ENCODE peak calls at places on chromosomes 11 and 22, in four cellular contexts. G, K, H and M are unnamed samples.

GRCh38 chr11:101169944-101170343 is 40.3 kb upstream of the PGR start:
- DNase-seq in G (no peak), K (no peak), H (no peak), M (no peak)

GRCh38 chr11:95516786-95517185 is 272.8 kb downstream of the FAM76B start:
- DNase-seq in G (no peak), K (no peak), H (no peak), M (no peak)

GRCh38 chr11:123111465-123111864 is 49.5 kb upstream of the HSPA8 start:
- DNase-seq in G (no peak), K (no peak), H (peak), M (peak)

GRCh38 chr11:108565653-108566052 is 27.9 kb downstream of the EXPH5 start:
- DNase-seq in G (no peak), K (no peak), H (no peak), M (no peak)

GRCh38 chr11:92240946-92241345 is 16.3 kb downstream of the FAT3 start:
- DNase-seq in G (no peak), K (no peak), H (no peak), M (no peak)

GRCh38 chr11:15006139-15006759 is 34.1 kb upstream of the CALCA start:
- DNase-seq in G (no peak), K (peak), H (peak), M (peak)

GRCh38 chr22:18031670-18032454 is 7.5 kb upstream of the MICAL3 start:
- DNase-seq in G (no peak), K (no peak), H (no peak), M (no peak)

GRCh38 chr11:71397961-71398360 is 50.2 kb downstream of the DHCR7 start:
- DNase-seq in G (no peak), K (no peak), H (no peak), M (no peak)

GRCh38 chr11:64237484-64237951 is 3.1 kb downstream of the VEGFB start:
- DNase-seq in G (no peak), K (no peak), H (peak), M (no peak)

GRCh38 chr11:111846640-111847039 is 24.7 kb downstream of the ALG9 start:
- DNase-seq in G (no peak), K (no peak), H (no peak), M (no peak)

GRCh38 chr11:118009821-118010737 is 23.9 kb downstream of the IL10RA start:
- DNase-seq in G (peak), K (no peak), H (no peak), M (no peak)

GRCh38 chr11:111308140-111308539 is 9.8 kb downstream of the POU2AF3 start:
- DNase-seq in G (no peak), K (no peak), H (peak), M (no peak)

GRCh38 chr22:20663941-20664593 is 109.8 kb upstream of the SERPIND1 start:
- DNase-seq in G (peak), K (no peak), H (no peak), M (peak)

GRCh38 chr11:32069361-32070058 is 21.4 kb upstream of the RCN1 start:
- DNase-seq in G (no peak), K (no peak), H (no peak), M (no peak)

GRCh38 chr11:68569357-68569756 is 108.8 kb downstream of the PPP6R3 start:
- DNase-seq in G (no peak), K (peak), H (no peak), M (no peak)

GRCh38 chr11:9075441-9076000 is 15.9 kb downstream of the SCUBE2 start:
- DNase-seq in G (no peak), K (no peak), H (no peak), M (no peak)

GRCh38 chr22:50470491-50470890 is 4.3 kb downstream of the SBF1 start:
- DNase-seq in G (no peak), K (no peak), H (no peak), M (no peak)

GRCh38 chr11:5226732-5227327 is at the start of gene HBB:
- DNase-seq in G (no peak), K (no peak), H (no peak), M (no peak)

GRCh38 chr11:4064278-4064955 is 30.2 kb upstream of the RRM1 start:
- DNase-seq in G (no peak), K (no peak), H (no peak), M (no peak)

GRCh38 chr11:8942518-8943066 is at the start of gene ASCL3:
- DNase-seq in G (no peak), K (no peak), H (no peak), M (no peak)

GRCh38 chr22:40637181-40638150 is 947 bp upstream of the MRTFA start:
- DNase-seq in G (peak), K (no peak), H (no peak), M (peak)

GRCh38 chr11:47408598-47409439 is 429 bp downstream of the SLC39A13 start:
- DNase-seq in G (no peak), K (no peak), H (no peak), M (no peak)

GRCh38 chr22:27063381-27063780 is 406.0 kb downstream of the MIAT start:
- DNase-seq in G (no peak), K (no peak), H (no peak), M (no peak)

GRCh38 chr11:47177229-47177845 is 658 bp upstream of the ARFGAP2 start:
- DNase-seq in G (peak), K (peak), H (peak), M (peak)

GRCh38 chr22:30411780-30412179 is 13.8 kb upstream of the MTFP1 start:
- DNase-seq in G (no peak), K (no peak), H (no peak), M (no peak)
- TF ChIP-seq KDM1A in G (no peak), K (no peak), H (no peak), M (no peak)

GRCh38 chr11:114293201-114293711 is 2.9 kb upstream of the NNMT start:
- DNase-seq in G (no peak), K (no peak), H (no peak), M (no peak)
- TF ChIP-seq SP1 in G (no peak), K (no peak), H (no peak), M (no peak)

DNA sequence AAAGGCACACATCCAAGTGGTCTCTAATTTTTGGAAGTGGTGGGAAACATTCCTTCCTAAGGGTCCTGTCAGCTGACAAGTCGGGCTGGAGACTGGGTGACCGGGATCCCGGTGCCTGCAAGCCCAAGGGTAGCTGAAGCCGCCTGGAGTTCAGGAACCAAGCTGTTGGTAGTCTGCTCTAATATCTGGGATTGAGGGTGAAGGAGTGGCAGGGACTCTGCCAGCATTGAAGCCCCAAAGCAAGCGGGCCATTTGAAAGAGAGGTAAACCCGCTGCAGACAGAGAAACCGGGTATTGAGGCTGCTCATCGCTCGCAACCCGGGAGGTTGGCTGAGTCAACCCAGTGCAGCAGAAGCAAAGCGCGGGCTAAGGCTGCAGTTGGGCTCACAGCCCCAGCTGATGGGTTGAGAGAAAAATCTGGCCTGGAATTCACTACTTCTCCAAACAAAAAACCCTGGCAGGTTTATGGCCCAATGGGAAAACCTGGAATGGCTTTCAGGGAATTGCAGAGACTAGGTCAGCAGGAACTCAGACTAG is 28.2 kb upstream of the FBXO3 start:
- DNase-seq in G (peak), K (no peak), H (peak), M (no peak)
- H2AFZ ChIP-seq in G (peak), K (no peak), H (no peak), M (no peak)

GRCh38 chr22:29206372-29207230 is 905 bp downstream of the EMID1 start:
- DNase-seq in G (no peak), K (no peak), H (no peak), M (peak)

GRCh38 chr22:29205260-29205597 is 467 bp upstream of the EMID1 start:
- DNase-seq in G (no peak), K (no peak), H (no peak), M (no peak)

GRCh38 chr22:29204617-29205183 is 996 bp upstream of the EMID1 start:
- DNase-seq in G (no peak), K (no peak), H (no peak), M (no peak)

GRCh38 chr22:29207231-29207550 is 1.5 kb downstream of the EMID1 start:
- DNase-seq in G (no peak), K (no peak), H (no peak), M (no peak)

DNA sequence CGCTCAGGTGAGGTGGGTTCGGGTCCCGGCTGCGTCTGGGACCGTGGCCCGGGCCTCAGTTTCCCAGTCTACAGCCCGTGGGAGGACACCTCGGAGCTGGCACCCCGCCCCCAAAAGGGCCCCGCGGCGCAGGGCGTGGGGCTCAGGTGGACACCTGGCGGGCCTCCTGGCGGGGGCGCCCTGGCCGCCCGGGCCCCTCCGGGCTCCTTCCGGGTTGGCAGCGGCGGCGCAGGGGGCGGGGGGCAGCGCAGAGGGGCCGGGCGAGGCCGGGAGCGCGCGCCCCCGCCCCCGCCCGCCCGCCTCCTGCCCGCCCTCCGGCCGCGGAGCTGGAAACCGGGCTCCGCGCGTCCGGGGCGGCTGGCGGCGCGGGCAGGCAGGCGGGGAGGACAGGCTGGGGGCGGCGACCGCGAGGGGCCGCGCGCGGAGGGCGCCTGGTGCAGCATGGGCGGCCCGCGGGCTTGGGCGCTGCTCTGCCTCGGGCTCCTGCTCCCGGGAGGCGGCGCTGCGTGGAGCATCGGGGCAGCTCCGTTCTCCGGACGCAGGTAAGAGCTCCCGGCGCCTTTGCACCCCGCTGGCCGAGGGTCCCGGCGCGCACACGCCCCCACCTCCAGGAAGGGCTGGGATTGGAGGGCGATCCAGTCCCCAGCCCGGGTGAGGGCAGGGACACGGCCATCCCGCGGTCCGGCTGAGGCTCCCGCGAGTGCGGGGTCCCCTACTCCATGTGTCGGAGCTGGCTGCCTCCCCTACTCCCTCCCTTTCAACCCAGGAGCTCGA is at the start of gene EMID1:
- DNase-seq in G (peak), K (no peak), H (no peak), M (peak)
- TF ChIP-seq KDM1A in G (no peak), K (no peak), H (no peak), M (no peak)